ENCODE peak calls at places on chromosomes 4 and X, in eight cellular contexts. Q is GM06990, I is lower leg skin, N is kidney epithelial cell, Y is type B pancreatic cell, G is left ventricle myocardium inferior, S is cardiac fibroblast, X is foreskin fibroblast. W is an unnamed sample.

GRCh38 chrX:102042706-102043325 is 82.7 kb upstream of the TCEAL2 start:
- DNase-seq in S (no peak), Y (no peak), Q (no peak), N (no peak), G (no peak), X (peak), I (no peak), W (no peak)

GRCh38 chrX:134542485-134542884 is 82.5 kb downstream of the HPRT1 start:
- DNase-seq in Y (no peak), I (no peak), X (no peak), N (no peak), G (no peak), S (peak), Q (no peak), W (no peak)

GRCh38 chrX:45063319-45064095 is 137.2 kb downstream of the DIPK2B start:
- DNase-seq in S (peak), N (peak), X (no peak), Y (no peak), Q (no peak), I (no peak), G (no peak), W (no peak)

GRCh38 chr4:7630559-7631287 is 196.0 kb upstream of the PSAPL1 start:
- DNase-seq in N (peak), Y (no peak), S (peak), Q (no peak), I (peak), X (peak), G (peak), W (no peak)

GRCh38 chr4:152090543-152090942 is 329.7 kb upstream of the GATB start:
- DNase-seq in I (no peak), S (peak), N (no peak), X (no peak), G (peak), Q (no peak), Y (no peak), W (no peak)

GRCh38 chr4:41763741-41764140 is 15.2 kb upstream of the PHOX2B start:
- DNase-seq in Y (no peak), X (no peak), S (no peak), N (no peak), G (no peak), Q (no peak), I (no peak), W (no peak)

GRCh38 chrX:40938418-40938817 is 146.8 kb upstream of the USP9X start:
- DNase-seq in I (no peak), G (no peak), N (no peak), Q (no peak), X (peak), S (peak), Y (no peak), W (no peak)

GRCh38 chr4:145098675-145099037 is 545 bp downstream of the ABCE1 start:
- DNase-seq in X (peak), I (peak), N (peak), Q (no peak), Y (no peak), G (no peak), S (peak), W (peak)

GRCh38 chr4:97924341-97924958 is 218.8 kb downstream of the STPG2 start:
- DNase-seq in I (no peak), Q (no peak), X (no peak), Y (no peak), G (no peak), N (no peak), S (no peak), W (no peak)

GRCh38 chr4:56908206-56909082 is 744 bp downstream of the REST start:
- DNase-seq in Y (peak), S (peak), Q (peak), G (peak), I (peak), X (peak), N (no peak), W (peak)

GRCh38 chrX:18354369-18355329 is at the start of gene SCML2:
- DNase-seq in S (peak), I (no peak), Q (peak), N (no peak), G (peak), X (peak), Y (peak), W (peak)

GRCh38 chr4:126530996-126531585 is 1101.7 kb upstream of the INTU start:
- DNase-seq in Q (no peak), N (no peak), Y (no peak), S (peak), X (no peak), G (no peak), I (no peak), W (no peak)

GRCh38 chr4:106058919-106059318 is 163.6 kb downstream of the NPNT start:
- DNase-seq in Y (no peak), X (no peak), S (peak), I (no peak), N (no peak), Q (no peak), G (no peak), W (no peak)

GRCh38 chr4:38872620-38873019 is 5.0 kb downstream of the FAM114A1 start:
- DNase-seq in X (peak), Y (no peak), N (no peak), Q (no peak), S (peak), G (no peak), I (peak), W (no peak)

GRCh38 chr4:123064390-123064789 is 142.0 kb upstream of the NUDT6 start:
- DNase-seq in I (no peak), S (peak), G (no peak), Q (no peak), Y (no peak), X (peak), N (peak), W (no peak)

GRCh38 chr4:186557486-186557885 is 2.1 kb upstream of the MTNR1A start:
- DNase-seq in X (peak), S (peak), N (no peak), Y (no peak), I (no peak), G (no peak), Q (no peak), W (no peak)

GRCh38 chr4:143335979-143336827 is 473 bp upstream of the GAB1 start:
- DNase-seq in N (peak), I (peak), X (peak), Y (peak), S (peak), Q (peak), G (peak), W (peak)

GRCh38 chrX:125152011-125152410 is 167.7 kb upstream of the TEX13C start:
- DNase-seq in X (no peak), G (no peak), Q (no peak), N (no peak), I (no peak), S (no peak), Y (no peak), W (no peak)

GRCh38 chr4:106201373-106201772 is 114.6 kb downstream of the TBCK start:
- DNase-seq in Q (no peak), N (no peak), I (no peak), S (peak), X (no peak), Y (no peak), G (no peak), W (no peak)

GRCh38 chrX:151151668-151152267 is 24.6 kb upstream of the GPR50 start:
- DNase-seq in N (no peak), I (peak), Y (no peak), X (peak), Q (peak), G (no peak), S (peak), W (peak)

GRCh38 chrX:121433289-121433688 is 385.9 kb downstream of the GLUD2 start:
- DNase-seq in Q (no peak), G (no peak), I (no peak), N (no peak), Y (no peak), X (no peak), S (no peak), W (no peak)

GRCh38 chr4:14143892-14144291 is 516.4 kb upstream of the BOD1L1 start:
- DNase-seq in Q (no peak), I (no peak), N (no peak), Y (no peak), X (no peak), G (no peak), S (peak), W (no peak)

DNA sequence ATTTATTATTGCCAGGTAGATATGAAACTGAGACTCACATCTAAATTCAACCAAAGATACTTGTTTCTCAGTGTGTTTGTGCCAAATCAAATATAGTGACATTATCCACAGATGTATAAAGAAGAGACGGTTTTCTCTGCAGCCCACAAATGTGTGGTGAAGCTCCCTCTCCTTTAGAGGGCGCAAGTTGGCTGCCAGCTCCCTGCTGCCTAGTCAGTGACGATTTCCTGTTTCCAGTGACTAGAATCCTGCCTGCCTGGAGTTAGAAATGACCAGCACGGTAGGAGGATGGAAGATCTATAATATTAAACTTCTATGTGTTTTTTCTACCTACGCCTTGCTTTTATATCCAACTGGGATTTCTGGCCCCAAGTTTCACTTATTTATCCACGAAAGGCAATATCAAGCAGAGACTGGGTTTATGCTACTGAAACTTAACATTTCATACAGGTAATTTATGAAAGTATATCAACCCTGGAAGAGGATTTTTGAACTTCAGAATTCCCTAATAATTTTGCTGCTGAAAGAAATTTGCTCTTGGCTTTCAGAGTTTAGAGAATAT is 1793.7 kb upstream of the TENM3 start:
- DNase-seq in I (no peak), Q (no peak), N (peak), X (no peak), G (no peak), Y (no peak), S (no peak), W (peak)
- TF ChIP-seq CTCF in I (no peak), Q (peak), N (peak), X (no peak), G (peak), Y (peak), S (no peak), W (peak)

DNA sequence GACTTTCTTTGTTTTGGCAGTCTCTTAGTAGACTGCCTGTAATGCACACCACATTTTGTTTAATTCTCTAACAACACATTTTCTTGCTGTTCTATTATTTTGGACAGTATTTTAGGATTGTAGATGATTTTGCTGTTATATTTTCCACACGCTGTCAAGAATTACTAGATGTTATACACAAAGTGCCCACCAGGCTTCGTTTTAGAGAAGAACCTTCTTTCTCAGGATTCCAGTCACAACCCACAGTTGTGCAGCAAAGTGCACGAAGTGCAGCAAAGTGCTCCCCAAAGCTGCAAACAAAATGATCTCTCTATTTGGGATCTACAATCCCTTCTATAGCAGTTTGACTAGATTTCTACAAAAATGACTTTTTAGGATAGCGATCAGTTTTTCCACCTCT is 2.4 kb downstream of the ZNF141 start:
- DNase-seq in Y (no peak), Q (no peak), N (no peak), I (no peak), G (no peak), S (peak), X (no peak), W (no peak)
- TF ChIP-seq CTCF in Y (peak), Q (no peak), N (no peak), I (no peak), G (peak), S (no peak), X (no peak), W (no peak)

DNA sequence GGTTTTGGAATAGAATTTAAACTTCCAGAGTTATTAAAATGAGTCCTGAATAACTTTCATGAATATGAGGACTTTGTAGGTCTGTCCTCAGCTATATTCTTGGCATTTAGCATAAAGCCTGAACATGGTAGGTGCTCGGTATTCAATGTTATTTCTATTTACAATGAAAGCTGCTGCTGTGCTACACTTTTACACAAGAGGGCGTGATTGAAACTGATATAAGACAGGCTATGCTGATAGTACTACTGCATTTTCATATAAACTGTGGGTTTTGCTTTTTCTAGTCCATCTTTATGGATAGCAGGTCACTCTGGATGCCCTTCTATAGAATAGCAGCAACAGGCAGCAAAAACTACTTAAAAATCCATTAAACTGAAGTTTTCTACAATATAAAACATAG is 12.3 kb upstream of the GNPDA2 start:
- DNase-seq in G (no peak), N (no peak), X (no peak), Y (no peak), Q (no peak), S (peak), I (no peak), W (no peak)
- TF ChIP-seq CTCF in G (peak), N (peak), X (peak), Y (peak), Q (peak), S (peak), I (no peak), W (peak)

GRCh38 chr4:154349829-154350228 is 141.8 kb downstream of the DCHS2 start:
- DNase-seq in N (no peak), I (no peak), S (peak), Q (no peak), G (no peak), Y (no peak), X (no peak), W (no peak)
- TF ChIP-seq CTCF in N (peak), I (no peak), S (peak), Q (peak), G (no peak), Y (peak), X (peak), W (no peak)

GRCh38 chr4:89140168-89140759 is 28.9 kb downstream of the TIGD2 start:
- DNase-seq in I (no peak), S (no peak), X (no peak), Q (no peak), N (no peak), G (no peak), Y (no peak), W (no peak)

GRCh38 chr4:89142691-89143669 is 31.6 kb downstream of the TIGD2 start:
- DNase-seq in I (no peak), S (no peak), X (no peak), N (no peak), G (no peak), Y (no peak), Q (peak), W (peak)

GRCh38 chr4:89146196-89146595 is 34.9 kb downstream of the TIGD2 start:
- DNase-seq in G (no peak), I (no peak), X (no peak), Y (no peak), N (no peak), Q (no peak), S (no peak), W (no peak)
- TF ChIP-seq CTCF in G (no peak), I (no peak), X (no peak), Y (no peak), N (no peak), Q (no peak), S (no peak), W (no peak)

DNA sequence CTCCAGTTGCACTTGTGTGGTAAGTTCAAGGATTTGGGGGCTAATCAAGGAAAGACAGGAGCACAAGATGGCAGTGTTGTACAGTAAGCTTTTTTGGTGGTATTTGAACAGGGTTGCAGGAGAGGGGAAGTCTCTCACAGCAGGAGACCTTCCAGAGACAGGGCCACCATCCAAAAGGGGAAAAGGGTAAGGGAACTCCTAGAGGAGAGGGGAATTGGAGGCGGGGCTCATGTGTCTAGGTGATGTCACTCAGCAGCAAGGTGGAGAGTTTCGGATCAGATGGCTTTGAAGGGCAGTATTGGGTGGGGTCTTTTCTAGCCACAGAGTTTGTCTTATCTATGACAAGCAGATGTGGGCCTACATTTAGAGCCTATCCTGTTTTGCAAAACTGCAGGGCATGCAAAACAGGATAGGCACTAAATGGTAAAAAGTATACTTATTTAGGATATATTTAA is 13.4 kb upstream of the RNF175 start:
- DNase-seq in N (no peak), Y (no peak), G (no peak), Q (no peak), I (no peak), S (no peak), X (no peak), W (no peak)
- TF ChIP-seq CTCF in N (no peak), Y (peak), G (no peak), Q (no peak), I (no peak), S (peak), X (no peak), W (no peak)

W was measured in GM13976.